ENCODE peak calls at places on chromosomes 4 and X, in eight cellular contexts. F, H, K, N, U, P, E and D are unnamed samples.

GRCh38 chr4:121212801-121213200 is 48.7 kb upstream of the TNIP3 start:
- DNase-seq in F (no peak), H (no peak), K (no peak), N (no peak), U (no peak), P (no peak), E (no peak), D (no peak)

GRCh38 chrX:96619588-96619987 is 65.1 kb upstream of the DIAPH2 start:
- DNase-seq in F (no peak), H (no peak), K (no peak), N (no peak), U (no peak), P (no peak), E (no peak), D (no peak)

GRCh38 chrX:147899715-147900114 is 12.0 kb upstream of the FMR1 start:
- DNase-seq in F (no peak), H (no peak), K (no peak), N (no peak), U (no peak), P (no peak), E (no peak), D (no peak)

GRCh38 chr4:140675599-140676231 is 80.5 kb downstream of the TBC1D9 start:
- DNase-seq in F (no peak), H (no peak), K (no peak), N (no peak), U (no peak), P (no peak), E (no peak), D (no peak)

GRCh38 chrX:77431227-77431626 is 16.0 kb upstream of the FGF16 start:
- DNase-seq in F (no peak), H (no peak), K (no peak), N (no peak), U (no peak), P (no peak), E (no peak), D (peak; percentile 39)

GRCh38 chrX:37672563-37672962 is 13.0 kb upstream of the XK start:
- DNase-seq in F (no peak), H (no peak), K (no peak), N (peak; percentile 34), U (no peak), P (no peak), E (no peak), D (no peak)

GRCh38 chrX:153883163-153883843 is 2.7 kb downstream of the L1CAM start:
- DNase-seq in F (no peak), H (no peak), K (no peak), N (peak; percentile 51), U (no peak), P (no peak), E (no peak), D (no peak)

GRCh38 chrX:134184936-134185335 is 52.0 kb upstream of the CCDC160 start:
- DNase-seq in F (no peak), H (no peak), K (no peak), N (no peak), U (no peak), P (no peak), E (no peak), D (no peak)

GRCh38 chr4:4613641-4614286 is 71.9 kb upstream of the STX18 start:
- DNase-seq in F (no peak), H (no peak), K (no peak), N (no peak), U (no peak), P (no peak), E (no peak), D (no peak)

GRCh38 chr4:6909970-6910339 is 329 bp downstream of the TBC1D14 start:
- DNase-seq in F (no peak), H (no peak), K (peak; percentile 18), N (no peak), U (no peak), P (peak; percentile 92), E (no peak), D (no peak)

GRCh38 chr4:1248262-1249147 is at the start of gene CTBP1:
- DNase-seq in F (peak; percentile 84), H (peak; percentile 87), K (peak; percentile 82), N (peak; percentile 99), U (peak; percentile 79), P (peak; percentile 97), E (peak; percentile 90), D (peak; percentile 52)

GRCh38 chr4:73299548-73300280 is 41.1 kb upstream of the ANKRD17 start:
- DNase-seq in F (no peak), H (no peak), K (no peak), N (no peak), U (no peak), P (peak; percentile 44), E (no peak), D (no peak)

GRCh38 chrX:115393271-115393670 is 103.8 kb downstream of the LUZP4 start:
- DNase-seq in F (no peak), H (no peak), K (no peak), N (no peak), U (no peak), P (no peak), E (no peak), D (no peak)

GRCh38 chrX:109475174-109475891 is 6.6 kb downstream of the GUCY2F start:
- DNase-seq in F (peak; percentile 20), H (peak; percentile 17), K (peak; percentile 18), N (peak; percentile 30), U (peak; percentile 26), P (no peak), E (no peak), D (no peak)

GRCh38 chr4:187929024-187929423 is 66.5 kb upstream of the ZFP42 start:
- DNase-seq in F (no peak), H (no peak), K (no peak), N (no peak), U (no peak), P (no peak), E (no peak), D (no peak)

GRCh38 chr4:102312447-102312846 is 32.8 kb downstream of the SLC39A8 start:
- DNase-seq in F (no peak), H (no peak), K (no peak), N (no peak), U (no peak), P (no peak), E (no peak), D (no peak)

GRCh38 chr4:121654738-121655137 is 42.0 kb downstream of the ANXA5 start:
- DNase-seq in F (no peak), H (no peak), K (no peak), N (no peak), U (no peak), P (no peak), E (no peak), D (no peak)

GRCh38 chrX:96683997-96684338 is 674 bp upstream of the DIAPH2 start:
- DNase-seq in F (no peak), H (no peak), K (no peak), N (no peak), U (no peak), P (no peak), E (no peak), D (no peak)

GRCh38 chr4:13531609-13531998 is 12.7 kb downstream of the NKX3-2 start:
- DNase-seq in F (no peak), H (no peak), K (no peak), N (no peak), U (no peak), P (no peak), E (no peak), D (no peak)

GRCh38 chrX:47160781-47161180 is 15.8 kb downstream of the RBM10 start:
- DNase-seq in F (no peak), H (no peak), K (no peak), N (no peak), U (no peak), P (no peak), E (peak; percentile 30), D (no peak)

GRCh38 chrX:20263474-20263873 is 3.2 kb downstream of the RPS6KA3 start:
- DNase-seq in F (no peak), H (no peak), K (no peak), N (no peak), U (no peak), P (no peak), E (no peak), D (no peak)
- H3K4me3 ChIP-seq in F (no peak overlapping the region), H (no peak overlapping the region), K (peak overlapping the region; percentile 65), N (no peak overlapping the region), U (no peak overlapping the region), P (peak overlapping the region; percentile 72), E (no peak overlapping the region), D (no peak overlapping the region)

GRCh38 chr4:70902577-70903281 is 560 bp downstream of the MOB1B start:
- DNase-seq in F (no peak), H (no peak), K (peak; percentile 28), N (peak; percentile 50), U (no peak), P (no peak), E (no peak), D (no peak)

GRCh38 chr4:70903282-70903603 is 1.1 kb downstream of the MOB1B start:
- DNase-seq in F (no peak), H (no peak), K (no peak), N (peak; percentile 97), U (no peak), P (no peak), E (no peak), D (no peak)

GRCh38 chr4:70901607-70901983 is 574 bp upstream of the MOB1B start:
- DNase-seq in F (no peak), H (no peak), K (no peak), N (no peak), U (no peak), P (no peak), E (no peak), D (no peak)

GRCh38 chr4:70901984-70902576 is at the start of gene MOB1B:
- DNase-seq in F (peak; percentile 81), H (peak; percentile 90), K (peak; percentile 73), N (peak; percentile 90), U (peak; percentile 84), P (peak; percentile 94), E (peak; percentile 92), D (peak; percentile 77)
- TF ChIP-seq POLR2A in F (peak; percentile 51), H (peak; percentile 61), K (peak; percentile 55), N (peak; percentile 87), U (no peak), P (no peak), E (no peak), D (peak; percentile 47)

GRCh38 chr4:34953145-34953799 is 1291.0 kb downstream of the ARAP2 start:
- DNase-seq in F (no peak), H (no peak), K (peak; percentile 0), N (no peak), U (no peak), P (no peak), E (peak; percentile 32), D (no peak)
- TF ChIP-seq CTCF in F (no peak), H (no peak), K (peak; percentile 9), N (no peak), U (no peak), P (no peak), E (no peak), D (no peak)

DNA sequence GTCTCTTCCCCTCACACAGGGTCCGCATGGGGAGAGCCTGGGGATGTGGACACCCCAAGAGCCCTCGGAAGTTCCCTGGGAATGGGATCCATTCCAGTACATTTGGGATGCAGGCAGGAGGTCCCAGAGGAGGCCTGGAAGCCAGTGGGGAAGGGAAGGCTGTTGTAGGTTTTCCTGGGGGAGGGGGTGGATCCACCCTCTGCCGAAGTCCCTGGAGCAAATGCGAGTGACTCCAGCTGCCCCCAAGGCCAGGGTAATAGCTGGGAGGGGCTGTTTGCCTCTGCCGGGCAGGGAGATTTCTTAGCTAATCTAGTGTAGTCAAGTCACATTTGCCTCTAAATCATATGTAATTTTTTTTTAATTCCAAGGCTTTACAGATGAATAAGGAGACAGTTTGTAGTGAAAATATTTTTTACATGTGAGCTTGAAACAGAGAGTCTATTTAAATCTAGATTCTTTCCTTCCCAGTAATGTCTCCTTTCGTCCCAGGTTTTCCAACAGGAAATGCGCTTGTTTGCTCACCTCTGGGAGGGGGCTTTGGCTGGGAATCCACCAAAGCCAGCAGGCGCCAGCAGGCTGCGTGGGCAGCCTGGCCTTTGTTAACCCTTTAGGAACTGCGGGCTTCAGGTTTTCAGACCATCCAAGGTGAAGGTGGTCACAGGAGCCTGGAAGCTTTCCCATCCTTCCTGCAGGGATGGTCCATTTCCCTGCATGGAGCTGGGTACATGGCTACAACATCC is 26.8 kb downstream of the SH3TC1 start:
- DNase-seq in F (no peak), H (no peak), K (no peak), N (no peak), U (no peak), P (no peak), E (no peak), D (no peak)
- H3K4me3 ChIP-seq in F (no peak overlapping the region), H (no peak overlapping the region), K (no peak overlapping the region), N (no peak overlapping the region), U (no peak overlapping the region), P (no peak overlapping the region), E (no peak overlapping the region), D (no peak overlapping the region)